ENCODE peak calls at places on chromosome 5, in nine cellular contexts. Q is mesendoderm, B is NT2/D1, A is SK-N-MC, L is IMR-90, R is fibroblast of lung, O is astrocyte, C is H9, M is endothelial cell of umbilical vein. H is an unnamed sample.

GRCh38 chr5:179407191-179408175 is 62.2 kb upstream of the ADAMTS2 start:
- DNase-seq in Q (no peak), B (no peak), A (no peak), L (no peak), R (no peak), O (no peak), C (no peak), M (no peak), H (peak; percentile 27)

GRCh38 chr5:111563041-111563822 is 50.9 kb upstream of the STARD4 start:
- DNase-seq in Q (no peak), B (no peak), A (no peak), L (peak; percentile 90), R (peak; percentile 98), O (peak; percentile 99), C (no peak), M (peak; percentile 100), H (no peak)

GRCh38 chr5:159120446-159120845 is 20.7 kb upstream of the EBF1 start:
- DNase-seq in Q (no peak), B (no peak), A (no peak), L (no peak), R (no peak), O (no peak), C (no peak), M (no peak), H (no peak)

GRCh38 chr5:156934450-156935211 is 28.4 kb downstream of the TIMD4 start:
- DNase-seq in Q (peak; percentile 46), B (no peak), A (no peak), L (no peak), R (no peak), O (no peak), C (no peak), M (no peak), H (peak; percentile 54)

GRCh38 chr5:81125959-81126358 is 107.2 kb upstream of the CKMT2 start:
- DNase-seq in Q (no peak), B (no peak), A (no peak), L (peak; percentile 44), R (no peak), O (no peak), C (no peak), M (no peak), H (no peak)

GRCh38 chr5:28488752-28489151 is 1450.4 kb upstream of the CDH9 start:
- DNase-seq in Q (no peak), B (no peak), A (no peak), L (no peak), R (no peak), O (no peak), C (no peak), M (no peak), H (no peak)

GRCh38 chr5:14216902-14217301 is 73.8 kb downstream of the TRIO start:
- DNase-seq in Q (peak; percentile 93), B (peak; percentile 11), A (no peak), L (no peak), R (peak; percentile 81), O (peak; percentile 73), C (peak; percentile 80), M (no peak), H (peak; percentile 38)

GRCh38 chr5:132500931-132501628 is 10.5 kb upstream of the IRF1 start:
- DNase-seq in Q (peak; percentile 78), B (no peak), A (no peak), L (peak; percentile 55), R (peak; percentile 40), O (peak; percentile 22), C (peak; percentile 68), M (peak; percentile 71), H (peak; percentile 81)

GRCh38 chr5:151619812-151620462 is 28.8 kb upstream of the FAT2 start:
- DNase-seq in Q (peak; percentile 95), B (peak; percentile 68), A (no peak), L (no peak), R (no peak), O (no peak), C (peak; percentile 73), M (no peak), H (peak; percentile 60)

GRCh38 chr5:56412601-56413379 is 179.7 kb upstream of the ANKRD55 start:
- DNase-seq in Q (no peak), B (no peak), A (no peak), L (no peak), R (no peak), O (no peak), C (no peak), M (no peak), H (no peak)

GRCh38 chr5:180641566-180641900 is 7.9 kb downstream of the FLT4 start:
- DNase-seq in Q (peak; percentile 31), B (no peak), A (no peak), L (no peak), R (no peak), O (no peak), C (no peak), M (no peak), H (peak; percentile 24)

GRCh38 chr5:19240150-19240549 is 747.9 kb downstream of the CDH18 start:
- DNase-seq in Q (peak; percentile 51), B (no peak), A (peak; percentile 50), L (no peak), R (peak; percentile 81), O (peak; percentile 73), C (no peak), M (peak; percentile 21), H (no peak)

GRCh38 chr5:14809369-14810144 is 62.0 kb downstream of the ANKH start:
- DNase-seq in Q (peak; percentile 28), B (no peak), A (no peak), L (peak; percentile 93), R (peak; percentile 94), O (peak; percentile 92), C (no peak), M (peak; percentile 75), H (no peak)

GRCh38 chr5:139848508-139849100 is 53.0 kb downstream of the PSD2 start:
- DNase-seq in Q (peak; percentile 24), B (no peak), A (no peak), L (no peak), R (no peak), O (no peak), C (peak; percentile 58), M (peak; percentile 3), H (peak; percentile 74)

GRCh38 chr5:131198625-131199024 is 27.9 kb downstream of the LYRM7 start:
- DNase-seq in Q (no peak), B (no peak), A (no peak), L (peak; percentile 78), R (peak; percentile 45), O (peak; percentile 41), C (no peak), M (no peak), H (no peak)

GRCh38 chr5:139287890-139288635 is 5.5 kb upstream of the MATR3 start:
- DNase-seq in Q (no peak), B (no peak), A (no peak), L (no peak), R (no peak), O (no peak), C (no peak), M (peak; percentile 38), H (no peak)

GRCh38 chr5:58325950-58326500 is 133.9 kb downstream of the PLK2 start:
- DNase-seq in Q (no peak), B (no peak), A (no peak), L (no peak), R (no peak), O (no peak), C (no peak), M (peak; percentile 26), H (no peak)

DNA sequence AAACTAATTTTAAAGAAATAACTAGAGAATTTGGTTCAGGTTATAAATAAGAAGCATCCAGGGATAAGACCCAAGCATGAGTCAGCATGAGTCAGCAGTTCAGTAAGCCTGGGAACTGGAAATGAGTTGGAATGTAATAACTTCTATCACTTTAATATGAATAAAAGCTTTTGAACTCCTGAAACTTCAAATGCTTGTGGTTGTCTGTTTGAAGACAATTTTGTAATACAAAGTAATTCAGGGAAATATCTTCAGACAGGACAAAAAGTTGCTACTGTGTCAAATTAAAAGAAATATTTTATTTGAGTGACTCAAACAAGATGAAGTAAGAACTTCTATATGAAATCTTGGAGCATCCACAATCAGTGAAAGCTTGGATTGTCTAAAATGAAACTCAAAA is 331.2 kb upstream of the DAB2 start:
- DNase-seq in Q (peak; percentile 62), B (no peak), A (peak; percentile 53), L (peak; percentile 96), R (peak; percentile 96), O (peak; percentile 95), C (no peak), M (peak; percentile 80), H (no peak)
- H3K9ac ChIP-seq in Q (no peak overlapping the region), B (no peak overlapping the region), A (no peak overlapping the region), L (no peak overlapping the region), R (no peak overlapping the region), O (peak overlapping the region; percentile 43), C (no peak overlapping the region), M (no peak overlapping the region), H (no peak overlapping the region)

DNA sequence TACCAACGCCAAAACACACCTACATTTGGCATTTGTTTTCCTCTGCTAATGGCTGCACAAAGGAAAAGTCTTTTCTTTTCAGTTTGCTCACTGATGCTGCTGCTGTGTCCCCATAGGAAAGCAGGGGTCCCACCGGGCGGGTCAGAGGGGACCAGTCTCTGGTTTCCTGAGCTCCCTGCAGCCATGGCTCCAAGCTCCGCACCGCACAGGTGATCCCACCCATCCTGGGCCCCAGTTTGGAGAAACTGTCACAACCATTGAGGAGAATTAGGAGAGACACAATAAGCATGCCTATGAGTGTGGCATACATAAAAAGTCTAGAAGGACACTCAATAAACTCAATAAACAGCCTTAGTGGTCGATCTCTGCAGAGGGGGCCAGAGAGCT is 19.9 kb downstream of the MED10 start:
- DNase-seq in Q (no peak), B (no peak), A (no peak), L (no peak), R (no peak), O (no peak), C (peak; percentile 10), M (no peak), H (no peak)
- H3K9ac ChIP-seq in Q (no peak overlapping the region), B (no peak overlapping the region), A (no peak overlapping the region), L (no peak overlapping the region), R (no peak overlapping the region), O (no peak overlapping the region), C (no peak overlapping the region), M (no peak overlapping the region), H (no peak overlapping the region)

DNA sequence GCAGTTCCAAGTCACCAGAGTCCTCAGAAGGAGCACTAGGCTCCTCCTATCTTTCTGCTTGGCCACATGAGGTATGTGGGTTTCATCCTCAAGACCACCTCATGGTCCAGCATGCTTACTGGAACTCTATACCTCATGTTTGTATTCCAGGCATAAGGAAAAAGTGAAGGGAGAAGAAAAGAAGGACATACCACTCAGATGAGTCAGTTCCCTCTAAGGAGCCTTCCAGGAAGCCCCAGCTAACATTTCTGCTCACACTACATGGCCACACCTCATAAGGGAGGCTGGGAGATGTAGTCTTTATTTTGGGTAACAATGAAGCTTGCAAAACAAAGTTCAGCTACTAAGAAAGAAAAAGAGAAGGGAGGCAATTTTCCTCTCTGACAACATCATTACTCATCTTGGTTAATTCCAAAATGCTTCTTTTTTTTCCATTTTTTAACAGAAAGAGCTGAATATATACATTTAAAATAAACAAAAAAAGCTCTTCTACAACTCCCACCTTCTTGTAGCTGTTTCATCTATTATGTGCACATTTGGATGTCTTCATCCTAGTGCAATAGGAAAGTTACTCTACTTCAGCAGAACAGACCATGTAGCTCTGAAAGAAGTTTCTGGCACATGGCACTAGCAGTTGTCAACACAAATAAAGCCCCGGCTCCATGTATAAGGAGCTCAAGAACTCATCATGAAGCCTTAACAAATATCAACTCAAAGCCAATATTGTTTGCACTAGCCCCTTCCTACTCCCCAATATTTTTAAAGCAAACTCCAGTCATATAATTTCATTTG is 123.5 kb upstream of the CCDC112 start:
- DNase-seq in Q (peak; percentile 81), B (peak; percentile 55), A (no peak), L (peak; percentile 95), R (peak; percentile 98), O (peak; percentile 97), C (no peak), M (peak; percentile 83), H (no peak)
- H3K9ac ChIP-seq in Q (no peak overlapping the region), B (no peak overlapping the region), A (no peak overlapping the region), L (no peak overlapping the region), R (no peak overlapping the region), O (no peak overlapping the region), C (no peak overlapping the region), M (no peak overlapping the region), H (no peak overlapping the region)

GRCh38 chr5:128681764-128682664 is 144.0 kb upstream of the FBN2 start:
- DNase-seq in Q (peak; percentile 54), B (no peak), A (no peak), L (no peak), R (peak; percentile 17), O (no peak), C (no peak), M (no peak), H (no peak)
- H3K9ac ChIP-seq in Q (no peak overlapping the region), B (no peak overlapping the region), A (no peak overlapping the region), L (no peak overlapping the region), R (no peak overlapping the region), O (no peak overlapping the region), C (no peak overlapping the region), M (no peak overlapping the region), H (no peak overlapping the region)

H was measured in H1.